ENCODE peak calls at places on chromosomes 7 and 10, in eight cellular contexts. T is IMR-90; U is psoas muscle; W is RWPE2; J is hepatocyte; B is left ventricle myocardium inferior; N is heart right ventricle; D is CD8-positive, alpha-beta T cell. I is an unnamed sample.

GRCh38 chr7:68977709-68978108 is 620.6 kb upstream of the AUTS2 start:
- DNase-seq in J (no peak), N (no peak), T (no peak), W (no peak), D (no peak), B (no peak), U (no peak), I (no peak)

GRCh38 chr10:110993024-110993693 is 73.8 kb downstream of the SHOC2 start:
- DNase-seq in W (no peak), N (no peak), D (peak; percentile 27), J (no peak), B (no peak), T (peak; percentile 91), U (no peak), I (no peak)

GRCh38 chr7:333399-333776 is 43.4 kb downstream of the FOXL3 start:
- DNase-seq in T (no peak), W (peak; percentile 46), N (peak; percentile 83), U (peak; percentile 63), J (peak; percentile 68), D (no peak), B (peak; percentile 82), I (no peak)

GRCh38 chr10:95334793-95335120 is 44.0 kb upstream of the PDLIM1 start:
- DNase-seq in W (no peak), T (no peak), B (no peak), J (no peak), U (no peak), D (no peak), N (no peak), I (no peak)

GRCh38 chr10:35635576-35635975 is 6.5 kb downstream of the FZD8 start:
- DNase-seq in B (no peak), T (peak; percentile 74), U (no peak), W (no peak), N (no peak), D (no peak), J (peak; percentile 83), I (no peak)

GRCh38 chr10:34637419-34637911 is 177.6 kb downstream of the PARD3 start:
- DNase-seq in J (peak; percentile 77), T (peak; percentile 23), W (no peak), N (peak; percentile 66), D (peak; percentile 57), U (peak; percentile 73), B (peak; percentile 57), I (no peak)

GRCh38 chr7:157694389-157694665 is 357.5 kb downstream of the DNAJB6 start:
- DNase-seq in U (no peak), B (no peak), T (no peak), D (no peak), W (no peak), N (no peak), J (no peak), I (no peak)

GRCh38 chr10:9709849-9710248 is 1307.8 kb upstream of the CELF2 start:
- DNase-seq in W (no peak), B (no peak), J (no peak), U (no peak), T (peak; percentile 31), D (no peak), N (no peak), I (no peak)

GRCh38 chr10:118968071-118968470 is 61.4 kb upstream of the NANOS1 start:
- DNase-seq in N (no peak), W (no peak), U (peak; percentile 59), D (no peak), T (no peak), B (no peak), J (no peak), I (no peak)

GRCh38 chr7:123366991-123367390 is 167.2 kb upstream of the SLC13A1 start:
- DNase-seq in N (no peak), J (no peak), U (no peak), D (no peak), W (no peak), T (no peak), B (no peak), I (no peak)

GRCh38 chr10:50421026-50421719 is 169.9 kb upstream of the ASAH2 start:
- DNase-seq in J (peak; percentile 50), D (no peak), N (no peak), W (no peak), U (no peak), T (peak; percentile 21), B (no peak), I (no peak)

GRCh38 chr7:27103489-27104226 is 1.2 kb upstream of the HOXA2 start:
- DNase-seq in D (no peak), U (no peak), W (no peak), N (no peak), B (no peak), T (peak; percentile 44), J (no peak), I (no peak)

GRCh38 chr10:36177071-36177470 is 535.0 kb upstream of the FZD8 start:
- DNase-seq in N (no peak), T (no peak), W (no peak), D (no peak), B (no peak), J (no peak), U (no peak), I (no peak)

GRCh38 chr10:110841767-110842267 is 29.9 kb upstream of the PDCD4 start:
- DNase-seq in J (no peak), N (no peak), D (no peak), B (no peak), W (no peak), U (no peak), T (no peak), I (no peak)

GRCh38 chr10:80468806-80469421 is 14.8 kb downstream of the TSPAN14 start:
- DNase-seq in N (no peak), J (no peak), U (no peak), D (no peak), W (no peak), T (no peak), B (no peak), I (no peak)

GRCh38 chr7:102860351-102860811 is 52.4 kb upstream of the LRRC17 start:
- DNase-seq in B (no peak), N (no peak), W (no peak), J (peak; percentile 70), U (no peak), D (no peak), T (peak; percentile 98), I (no peak)

GRCh38 chr7:19061331-19061730 is 56.1 kb downstream of the TWIST1 start:
- DNase-seq in T (peak; percentile 10), D (no peak), U (no peak), J (no peak), W (no peak), N (no peak), B (no peak), I (no peak)

GRCh38 chr7:19062216-19062615 is 55.2 kb downstream of the TWIST1 start:
- DNase-seq in W (no peak), T (no peak), U (no peak), N (no peak), B (no peak), J (no peak), D (no peak), I (no peak)

GRCh38 chr7:19060870-19061269 is 56.6 kb downstream of the TWIST1 start:
- DNase-seq in J (no peak), W (no peak), T (peak; percentile 6), D (no peak), U (no peak), N (no peak), B (no peak), I (no peak)

GRCh38 chr7:19069842-19070241 is 47.6 kb downstream of the TWIST1 start:
- DNase-seq in N (no peak), D (no peak), B (no peak), U (no peak), W (no peak), T (peak; percentile 24), J (no peak), I (no peak)

GRCh38 chr7:19066109-19066508 is 51.3 kb downstream of the TWIST1 start:
- DNase-seq in N (no peak), U (no peak), B (no peak), T (peak; percentile 17), J (no peak), W (no peak), D (no peak), I (no peak)
- H3K4me3 ChIP-seq in N (no peak overlapping the region), U (no peak overlapping the region), B (no peak overlapping the region), T (no peak overlapping the region), J (no peak overlapping the region), W (no peak overlapping the region), D (no peak overlapping the region), I (no peak overlapping the region)

GRCh38 chr10:84160663-84161362 is 12.8 kb upstream of the GPR15LG start:
- DNase-seq in W (no peak), J (no peak), D (no peak), U (no peak), T (no peak), B (no peak), N (no peak), I (no peak)
- TF ChIP-seq CTCF in W (peak; percentile 32), J (no peak), D (no peak), U (no peak), T (no peak), B (no peak), N (no peak), I (no peak)

DNA sequence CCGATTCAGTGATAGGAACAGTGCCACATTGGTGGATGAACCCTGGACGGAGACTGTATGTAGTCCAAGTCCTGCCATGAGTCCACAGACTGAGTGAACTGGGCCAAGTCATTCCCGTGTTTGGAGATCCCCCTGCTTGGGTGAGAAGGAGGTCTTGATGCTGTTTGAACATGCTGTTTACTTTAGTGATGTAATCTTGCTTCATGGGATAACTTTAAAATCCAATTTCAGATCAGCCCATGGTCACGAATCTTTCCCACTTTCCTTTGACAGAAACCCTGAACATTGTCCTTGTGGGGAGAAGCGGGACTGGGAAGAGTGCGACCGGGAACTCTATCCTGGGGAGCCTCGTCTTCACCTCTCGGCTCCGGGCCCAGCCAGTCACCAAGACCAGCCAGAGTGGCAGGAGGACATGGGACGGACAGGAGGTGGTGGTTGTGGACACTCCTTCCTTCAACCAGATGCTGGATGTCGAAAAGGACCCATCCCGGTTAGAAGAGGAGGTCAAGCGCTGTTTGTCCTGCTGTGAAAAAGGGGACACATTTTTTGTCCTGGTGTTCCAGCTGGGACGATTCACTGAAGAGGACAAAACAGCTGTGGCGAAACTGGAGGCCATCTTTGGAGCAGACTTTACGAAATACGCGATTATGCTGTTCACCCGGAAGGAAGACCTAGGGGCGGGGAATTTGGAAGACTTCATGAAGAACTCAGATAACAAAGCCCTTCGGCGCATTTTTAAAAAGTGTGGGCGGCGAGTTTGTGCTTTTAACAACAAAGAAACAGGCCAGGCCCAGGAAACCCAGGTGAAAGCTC is 26.6 kb downstream of the GIMAP8 start:
- DNase-seq in D (no peak), W (no peak), U (no peak), N (no peak), B (no peak), J (no peak), T (no peak), I (no peak)
- H3K27ac ChIP-seq in D (peak overlapping the region; percentile 55), W (no peak overlapping the region), U (no peak overlapping the region), N (peak overlapping the region; percentile 88), B (peak overlapping the region; percentile 84), J (no peak overlapping the region), T (no peak overlapping the region), I (no peak overlapping the region)

GRCh38 chr7:30897770-30898169 is 13.9 kb upstream of the AQP1 start:
- DNase-seq in J (no peak), W (no peak), D (no peak), U (no peak), T (no peak), B (no peak), N (no peak), I (no peak)
- H3K4me3 ChIP-seq in J (no peak overlapping the region), W (no peak overlapping the region), D (no peak overlapping the region), U (no peak overlapping the region), T (no peak overlapping the region), B (no peak overlapping the region), N (no peak overlapping the region), I (no peak overlapping the region)

I was measured in dorsolateral prefrontal cortex.